ENCODE peak calls at places on chromosomes 16 and 17, in four cellular contexts. P is body of pancreas, F is H54, U is HCT116. M is an unnamed sample.

GRCh38 chr16:15493416-15494181 is 59.2 kb downstream of the BMERB1 start:
- DNase-seq in P (no peak), F (no peak), U (no peak), M (no peak)

GRCh38 chr17:1724869-1725641 is 551 bp downstream of the WDR81 start:
- DNase-seq in P (no peak), F (no peak), U (no peak), M (peak; percentile 53)

GRCh38 chr17:42682400-42683384 is at the start of gene CNTNAP1:
- DNase-seq in P (no peak), F (peak; percentile 87), U (no peak), M (peak; percentile 43)

GRCh38 chr16:74726736-74727135 is 26.1 kb upstream of the MLKL start:
- DNase-seq in P (peak; percentile 30), F (no peak), U (no peak), M (peak; percentile 58)

GRCh38 chr16:66274335-66275110 is 92.0 kb upstream of the CDH5 start:
- DNase-seq in P (no peak), F (peak; percentile 35), U (peak; percentile 32), M (peak; percentile 5)

GRCh38 chr16:50910698-50911025 is 168.8 kb downstream of the CYLD start:
- DNase-seq in P (no peak), F (no peak), U (no peak), M (no peak)

GRCh38 chr17:28242791-28243190 is 76.2 kb upstream of the TMEM97 start:
- DNase-seq in P (no peak), F (no peak), U (no peak), M (no peak)

GRCh38 chr17:32518856-32519768 is 32.3 kb downstream of the CDK5R1 start:
- DNase-seq in P (peak; percentile 30), F (no peak), U (no peak), M (peak; percentile 70)

GRCh38 chr16:82954224-82954929 is 327.6 kb downstream of the CDH13 start:
- DNase-seq in P (no peak), F (no peak), U (no peak), M (no peak)

GRCh38 chr16:17335826-17336492 is 134.8 kb downstream of the XYLT1 start:
- DNase-seq in P (no peak), F (no peak), U (no peak), M (no peak)

GRCh38 chr16:11196286-11196828 is 59.6 kb downstream of the SOCS1 start:
- DNase-seq in P (no peak), F (no peak), U (no peak), M (no peak)

GRCh38 chr17:74379495-74380085 is 12.3 kb downstream of the GPR142 start:
- DNase-seq in P (peak; percentile 94), F (peak; percentile 95), U (peak; percentile 69), M (peak; percentile 79)

GRCh38 chr16:73890524-73891500 is 405.8 kb upstream of the PSMD7 start:
- DNase-seq in P (no peak), F (no peak), U (no peak), M (no peak)

GRCh38 chr16:4539716-4540284 is 1.2 kb upstream of the CDIP1 start:
- DNase-seq in P (no peak), F (no peak), U (no peak), M (no peak)

GRCh38 chr16:4536391-4537106 is 2.0 kb downstream of the CDIP1 start:
- DNase-seq in P (no peak), F (no peak), U (no peak), M (no peak)

GRCh38 chr16:4537376-4538066 is 1.1 kb downstream of the CDIP1 start:
- DNase-seq in P (peak; percentile 43), F (no peak), U (no peak), M (no peak)

GRCh38 chr16:4538067-4538385 is 547 bp downstream of the CDIP1 start:
- DNase-seq in P (no peak), F (no peak), U (no peak), M (no peak)

GRCh38 chr16:4538386-4539235 is at the start of gene CDIP1:
- DNase-seq in P (peak; percentile 98), F (peak; percentile 63), U (peak; percentile 89), M (peak; percentile 94)
- TF ChIP-seq POLR2A in P (peak; percentile 95), F (peak; percentile 82), U (no peak), M (peak; percentile 61)

DNA sequence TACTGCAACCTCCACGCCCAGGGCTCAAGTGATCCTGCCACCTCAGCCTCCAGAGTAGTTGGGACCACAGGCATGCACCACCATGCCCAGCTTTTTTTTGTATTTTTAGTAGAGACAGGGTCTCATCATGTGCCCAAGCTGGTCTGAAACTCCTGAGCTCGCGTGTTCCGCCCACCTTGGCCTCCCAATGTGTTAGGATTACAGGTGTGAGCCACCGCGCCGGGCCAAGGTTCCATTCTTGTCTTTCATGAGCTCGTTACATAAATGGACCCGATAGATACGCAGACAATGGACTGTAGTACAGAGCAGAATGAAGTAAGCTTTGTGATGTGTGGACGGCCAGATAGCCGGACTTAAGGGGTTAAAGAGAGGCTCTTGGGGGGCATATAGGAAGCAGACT is 19.3 kb downstream of the UBN1 start:
- DNase-seq in P (no peak), F (no peak), U (no peak), M (no peak)
- TF ChIP-seq POLR2A in P (no peak), F (no peak), U (no peak), M (no peak)

GRCh38 chr17:81902653-81903414 is 796 bp downstream of the NPB start:
- DNase-seq in P (no peak), F (no peak), U (no peak), M (no peak)
- TF ChIP-seq POLR2A in P (no peak), F (no peak), U (no peak), M (no peak)

GRCh38 chr17:82216301-82217119 is 3.9 kb upstream of the CCDC57 start:
- DNase-seq in P (peak; percentile 80), F (peak; percentile 77), U (peak; percentile 85), M (peak; percentile 87)
- TF ChIP-seq POLR2A in P (peak; percentile 11), F (peak; percentile 16), U (no peak), M (peak; percentile 71)

DNA sequence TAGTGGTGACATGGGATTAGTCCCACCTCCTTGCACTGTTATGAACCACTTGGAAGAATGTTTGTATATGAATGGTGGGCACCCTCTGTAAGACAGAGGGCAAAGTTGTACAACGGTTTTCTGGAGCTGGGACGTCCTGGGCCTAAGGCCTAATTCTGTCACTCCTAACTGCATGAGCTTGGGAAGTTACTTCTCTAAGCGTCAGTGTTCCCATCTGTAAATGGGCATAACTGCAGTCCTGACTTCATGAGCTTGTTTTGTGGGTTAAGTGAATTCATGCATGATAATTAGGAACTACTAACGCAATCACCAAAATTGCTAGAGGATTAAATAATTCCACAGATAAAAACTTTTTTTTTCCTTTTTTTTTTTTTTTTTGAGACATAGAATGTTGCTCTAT is 1.8 kb downstream of the TBC1D16 start:
- DNase-seq in P (no peak), F (no peak), U (no peak), M (no peak)
- TF ChIP-seq POLR2A in P (no peak), F (no peak), U (no peak), M (no peak)

GRCh38 chr17:50370052-50370451 is 2.9 kb downstream of the MRPL27 start:
- DNase-seq in P (no peak), F (no peak), U (no peak), M (no peak)

GRCh38 chr17:50371526-50371925 is 1.5 kb downstream of the MRPL27 start:
- DNase-seq in P (no peak), F (no peak), U (no peak), M (no peak)

GRCh38 chr17:50373705-50374104 is 676 bp downstream of the EME1 start:
- DNase-seq in P (no peak), F (no peak), U (no peak), M (no peak)

GRCh38 chr17:50372222-50372621 is 762 bp downstream of the MRPL27 start:
- DNase-seq in P (no peak), F (no peak), U (no peak), M (peak; percentile 65)

DNA sequence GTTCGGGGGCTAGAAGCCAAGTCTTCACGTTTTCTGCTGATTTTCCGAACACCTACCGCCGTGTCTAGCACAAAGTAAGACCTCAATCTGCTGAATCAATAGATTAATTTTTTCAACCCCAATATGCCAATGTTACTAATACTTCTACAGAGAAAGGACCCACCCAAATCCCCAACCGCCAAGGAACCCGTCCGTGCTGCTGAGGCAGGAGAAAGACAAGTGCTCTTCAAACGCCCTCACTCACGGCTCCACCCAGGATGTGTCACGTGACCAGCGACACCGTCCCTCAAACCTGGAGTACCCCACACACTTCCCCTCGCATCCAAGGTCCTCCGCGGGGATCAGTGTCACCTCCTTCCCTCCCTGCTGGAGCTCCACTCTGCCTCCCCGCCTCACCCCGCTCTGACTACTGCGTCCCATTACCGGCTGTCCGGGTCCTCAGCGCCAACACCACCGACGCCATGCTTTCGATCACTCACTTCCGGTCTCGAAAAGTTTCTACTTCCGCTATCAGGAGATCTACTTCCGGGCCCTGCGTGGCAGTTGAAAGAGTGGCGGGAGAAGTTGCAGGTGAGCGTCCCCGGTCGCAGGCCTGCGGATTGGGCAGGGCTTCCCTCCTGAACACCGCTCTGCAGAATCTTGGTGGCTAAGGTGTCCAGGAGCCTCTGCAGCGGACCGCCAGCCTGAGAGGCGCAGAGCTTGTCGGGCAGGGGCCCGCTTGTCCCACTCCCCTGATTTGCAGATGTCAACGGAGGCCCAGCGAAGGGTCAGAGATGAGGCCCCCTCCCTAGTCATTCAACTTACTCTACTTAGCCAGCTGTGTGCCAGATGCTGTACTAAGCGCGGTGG is at the start of the genes EME1 and MRPL27:
- DNase-seq in P (peak; percentile 81), F (peak; percentile 90), U (peak; percentile 90), M (peak; percentile 94)
- TF ChIP-seq POLR2A in P (no peak), F (peak; percentile 83), U (peak; percentile 95), M (peak; percentile 96)

DNA sequence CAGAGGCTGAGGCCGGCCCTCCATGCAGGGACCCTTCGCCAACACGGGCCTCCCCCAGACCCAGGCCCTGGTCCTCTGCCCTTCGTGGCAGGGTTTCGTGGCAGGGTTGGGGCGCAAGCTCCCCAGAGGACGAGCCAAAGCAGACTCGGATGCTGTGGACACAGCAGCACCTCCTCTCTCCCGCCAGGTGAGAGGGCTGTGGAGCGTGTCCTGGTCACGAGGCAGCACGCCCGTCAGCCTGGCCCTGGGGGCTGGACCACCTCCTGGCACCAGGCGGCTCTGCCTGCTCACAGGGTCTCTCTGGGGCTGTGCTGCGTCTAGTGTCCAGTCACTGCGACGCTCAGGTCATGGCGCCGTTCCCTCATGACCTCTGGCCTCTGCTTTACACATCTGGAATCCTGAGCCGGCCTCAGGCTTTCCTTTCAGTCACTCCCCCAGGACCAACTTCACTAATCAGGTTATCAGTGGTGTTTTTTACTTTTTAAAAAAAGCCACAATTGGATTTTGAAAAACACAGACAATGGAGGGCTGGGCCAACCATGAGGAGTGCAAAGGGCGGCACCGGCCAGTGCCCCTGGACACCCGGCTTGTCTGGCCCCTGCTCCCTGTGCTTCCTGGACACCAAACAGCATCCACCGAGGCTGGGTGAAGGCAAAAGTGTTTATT is 5.4 kb downstream of the NDUFAF8 start:
- DNase-seq in P (no peak), F (no peak), U (no peak), M (no peak)
- TF ChIP-seq POLR2A in P (no peak), F (no peak), U (no peak), M (peak; percentile 42)

GRCh38 chr17:50947844-50948514 is 81.8 kb upstream of the TOB1 start:
- DNase-seq in P (peak; percentile 90), F (no peak), U (no peak), M (peak; percentile 74)
- TF ChIP-seq POLR2A in P (no peak), F (no peak), U (no peak), M (no peak)